ENCODE peak calls at places on chromosomes 12 and 14, in seven cellular contexts. F is stimulated activated CD8-positive, alpha-beta memory T cell treated with anti-CD3 and anti-CD28 coated beads, Interleukin-7, amount 100 ng/mL, for 1 hour; U is HuH-7; C is left kidney; N is hippocampal formation; I is DMS153; A is psoas muscle. Y is an unnamed sample.

GRCh38 chr14:69153848-69154208 is 909 bp upstream of the DCAF5 start:
- DNase-seq in C (peak; percentile 65), N (peak; percentile 17), A (peak; percentile 29), I (no peak), F (no peak), U (peak; percentile 17), Y (peak; percentile 49)

GRCh38 chr14:57533214-57533613 is 39.6 kb upstream of the CCDC198 start:
- DNase-seq in U (no peak), C (peak; percentile 50), N (no peak), F (no peak), A (no peak), I (no peak), Y (no peak)

GRCh38 chr14:67846029-67846610 is 26.5 kb downstream of the RAD51B start:
- DNase-seq in A (no peak), F (no peak), C (no peak), I (no peak), N (no peak), U (no peak), Y (no peak)

GRCh38 chr14:39847191-39847590 is 415.0 kb upstream of the FBXO33 start:
- DNase-seq in A (no peak), F (no peak), U (no peak), C (no peak), I (no peak), N (no peak), Y (no peak)

GRCh38 chr12:112013601-112014402 is 576 bp downstream of the ERP29 start:
- DNase-seq in N (peak; percentile 54), I (peak; percentile 77), A (peak; percentile 50), U (peak; percentile 40), F (peak; percentile 37), C (peak; percentile 80), Y (no peak)

GRCh38 chr12:103626498-103626897 is 39.4 kb downstream of the STAB2 start:
- DNase-seq in I (peak; percentile 89), A (peak; percentile 44), C (peak; percentile 57), F (no peak), U (peak; percentile 13), N (peak; percentile 4), Y (peak; percentile 13)

GRCh38 chr12:27332407-27333310 is at the start of gene BMAL2:
- DNase-seq in I (no peak), U (peak; percentile 77), F (no peak), N (no peak), A (peak; percentile 35), C (peak; percentile 81), Y (no peak)

GRCh38 chr14:102507026-102507860 is 2.3 kb downstream of the ANKRD9 start:
- DNase-seq in N (no peak), F (no peak), I (no peak), U (no peak), A (no peak), C (peak; percentile 75), Y (no peak)